ENCODE peak calls at places on chromosomes 6 and 20, in nine cellular contexts. E is GM23338, K is transverse colon, Y is stomach, P is sigmoid colon, I is SK-N-SH, A is GM12878, L is H1, H is prostate gland. C is an unnamed sample.

GRCh38 chr20:16189371-16189770 is 383.9 kb downstream of the KIF16B start:
- DNase-seq in E (no peak), K (no peak), Y (no peak), P (no peak), I (no peak), A (no peak), L (no peak), H (no peak), C (no peak)

GRCh38 chr6:20953019-20953418 is 418.8 kb downstream of the CDKAL1 start:
- DNase-seq in E (peak; percentile 74), K (no peak), Y (no peak), P (no peak), I (peak; percentile 37), A (no peak), L (no peak), H (no peak), C (no peak)

GRCh38 chr6:3939559-3939958 is 90.4 kb downstream of the FAM50B start:
- DNase-seq in E (no peak), K (no peak), Y (no peak), P (no peak), I (peak; percentile 31), A (no peak), L (no peak), H (no peak), C (no peak)

GRCh38 chr20:20073851-20074252 is 21.5 kb downstream of the CFAP61 start:
- DNase-seq in E (no peak), K (no peak), Y (no peak), P (no peak), I (no peak), A (no peak), L (no peak), H (no peak), C (no peak)

GRCh38 chr6:159929819-159930218 is 39.0 kb downstream of the MAS1 start:
- DNase-seq in E (no peak), K (peak; percentile 12), Y (peak; percentile 43), P (no peak), I (no peak), A (peak; percentile 73), L (no peak), H (no peak), C (no peak)

GRCh38 chr6:92132446-92132845 is 1286.9 kb downstream of the EPHA7 start:
- DNase-seq in E (no peak), K (no peak), Y (no peak), P (no peak), I (no peak), A (no peak), L (no peak), H (no peak), C (no peak)

GRCh38 chr6:75834447-75834846 is 85.4 kb downstream of the MYO6 start:
- DNase-seq in E (no peak), K (no peak), Y (no peak), P (no peak), I (no peak), A (no peak), L (no peak), H (no peak), C (no peak)

GRCh38 chr6:99013145-99013544 is 65.4 kb upstream of the FBXL4 start:
- DNase-seq in E (no peak), K (no peak), Y (no peak), P (no peak), I (no peak), A (no peak), L (no peak), H (no peak), C (no peak)

GRCh38 chr6:144710207-144710606 is 425.1 kb downstream of the UTRN start:
- DNase-seq in E (no peak), K (no peak), Y (no peak), P (no peak), I (no peak), A (no peak), L (no peak), H (no peak), C (peak; percentile 25)

GRCh38 chr6:27124252-27124657 is 123.2 kb upstream of the PRSS16 start:
- DNase-seq in E (no peak), K (no peak), Y (no peak), P (no peak), I (no peak), A (no peak), L (no peak), H (no peak), C (no peak)

GRCh38 chr6:27119329-27119728 is 128.2 kb upstream of the PRSS16 start:
- DNase-seq in E (no peak), K (no peak), Y (no peak), P (no peak), I (no peak), A (no peak), L (no peak), H (no peak), C (no peak)

GRCh38 chr6:27119761-27120160 is 127.7 kb upstream of the PRSS16 start:
- DNase-seq in E (no peak), K (no peak), Y (no peak), P (no peak), I (no peak), A (no peak), L (no peak), H (no peak), C (no peak)

GRCh38 chr6:27126046-27126814 is 121.3 kb upstream of the PRSS16 start:
- DNase-seq in E (no peak), K (no peak), Y (no peak), P (no peak), I (no peak), A (no peak), L (no peak), H (no peak), C (no peak)

GRCh38 chr6:27121640-27122039 is 125.9 kb upstream of the PRSS16 start:
- DNase-seq in E (no peak), K (no peak), Y (no peak), P (no peak), I (no peak), A (no peak), L (no peak), H (no peak), C (no peak)
- TF ChIP-seq POLR2AphosphoS5 in E (no peak), K (no peak), Y (no peak), P (no peak), I (no peak), A (no peak), L (no peak), H (no peak), C (no peak)

DNA sequence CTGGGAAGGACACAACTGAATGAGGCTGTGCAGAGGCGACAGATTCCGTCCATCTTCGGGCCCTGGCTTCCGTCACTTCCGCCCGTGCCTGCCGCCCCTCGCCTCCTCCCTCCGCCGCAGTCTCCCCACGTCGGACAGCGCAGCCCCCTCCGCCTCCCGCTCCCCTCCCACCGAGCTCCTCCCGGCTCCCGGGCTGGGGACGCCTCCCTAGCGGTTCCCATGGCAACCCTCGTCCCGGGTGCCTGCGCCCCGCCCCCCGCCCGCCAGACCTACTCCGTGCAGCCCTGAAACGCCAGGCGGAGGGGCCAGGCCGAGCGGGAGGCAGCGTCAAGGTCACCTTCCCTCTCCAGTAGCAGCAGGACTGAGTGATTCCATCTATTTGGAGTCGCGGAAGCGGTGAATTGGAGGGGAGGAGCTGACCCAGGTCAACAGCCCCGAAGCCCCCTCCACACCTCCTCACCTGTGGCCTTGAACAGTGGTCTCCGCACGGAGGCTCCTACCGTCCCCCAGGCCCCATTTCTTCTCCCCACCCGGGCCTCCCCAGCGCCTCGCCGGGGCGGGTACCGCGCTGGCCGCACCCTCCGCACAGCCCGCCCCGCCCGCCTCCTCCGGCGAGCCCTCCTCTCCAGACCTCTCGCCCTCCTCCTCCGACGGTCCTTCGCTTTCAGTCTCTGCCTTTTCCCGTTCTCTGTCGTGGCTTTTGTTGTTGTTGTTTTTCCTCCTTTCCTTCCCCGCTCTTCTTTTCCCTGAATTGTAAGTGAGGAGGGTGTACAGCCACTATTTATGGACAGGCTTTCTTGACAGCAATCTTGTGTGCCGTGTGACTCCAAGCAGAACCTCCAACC is 951 bp downstream of the NRSN2 start:
- DNase-seq in E (peak; percentile 99), K (peak; percentile 90), Y (peak; percentile 85), P (peak; percentile 98), I (peak; percentile 100), A (peak; percentile 64), L (peak; percentile 94), H (peak; percentile 88), C (no peak)
- TF ChIP-seq POLR2AphosphoS5 in E (peak; percentile 60), K (peak; percentile 77), Y (peak; percentile 37), P (peak; percentile 83), I (peak; percentile 77), A (peak; percentile 40), L (peak; percentile 82), H (peak; percentile 72), C (peak; percentile 79)

DNA sequence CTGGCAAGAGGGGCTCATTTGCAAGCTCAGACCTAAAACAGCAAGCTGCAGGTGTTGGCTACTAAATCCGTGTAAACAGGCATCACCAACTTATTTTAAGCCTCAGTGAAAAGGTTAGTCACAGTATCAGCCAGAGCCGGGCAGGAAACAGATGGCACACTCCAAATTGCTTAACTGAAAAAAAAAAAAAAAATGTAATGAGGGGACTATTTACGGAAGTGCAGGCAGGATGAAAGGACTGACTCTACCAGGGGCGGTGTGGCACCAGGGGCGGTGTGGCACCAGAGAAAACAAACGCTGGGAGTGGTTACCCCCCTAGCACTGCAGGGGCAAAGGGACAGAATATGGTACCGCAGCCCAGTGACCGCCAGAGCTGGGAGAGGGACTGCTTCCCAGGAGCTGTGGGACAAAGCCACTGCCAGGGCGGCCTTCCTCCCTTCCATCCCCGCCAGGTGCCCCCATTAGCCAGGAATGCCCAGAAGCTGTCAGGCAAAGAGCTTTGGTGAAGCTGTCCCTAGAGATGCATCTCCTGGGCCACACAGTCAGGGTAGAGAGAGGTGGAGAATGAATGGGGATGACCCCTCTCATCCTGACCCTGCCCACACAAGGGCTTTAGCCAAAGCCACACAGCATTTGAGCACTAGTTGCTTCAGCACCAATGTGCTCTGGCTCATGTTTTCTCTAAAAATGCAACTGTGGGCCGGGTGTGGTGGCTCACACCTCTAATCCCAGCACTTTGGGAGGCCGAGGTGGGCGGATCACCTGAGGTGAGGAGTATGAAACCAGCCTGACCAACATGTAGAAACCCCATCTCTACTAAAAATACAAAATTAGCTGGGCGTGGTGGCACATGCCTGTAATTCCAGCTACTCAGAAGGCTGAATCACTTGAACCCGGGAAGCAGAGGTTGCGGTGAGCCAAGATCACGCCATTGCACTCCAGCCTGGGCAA is 39.6 kb upstream of the GFOD1 start:
- DNase-seq in E (no peak), K (peak; percentile 57), Y (no peak), P (peak; percentile 70), I (peak; percentile 72), A (peak; percentile 69), L (peak; percentile 44), H (no peak), C (no peak)
- TF ChIP-seq POLR2AphosphoS5 in E (no peak), K (no peak), Y (no peak), P (peak; percentile 52), I (no peak), A (no peak), L (no peak), H (no peak), C (no peak)

DNA sequence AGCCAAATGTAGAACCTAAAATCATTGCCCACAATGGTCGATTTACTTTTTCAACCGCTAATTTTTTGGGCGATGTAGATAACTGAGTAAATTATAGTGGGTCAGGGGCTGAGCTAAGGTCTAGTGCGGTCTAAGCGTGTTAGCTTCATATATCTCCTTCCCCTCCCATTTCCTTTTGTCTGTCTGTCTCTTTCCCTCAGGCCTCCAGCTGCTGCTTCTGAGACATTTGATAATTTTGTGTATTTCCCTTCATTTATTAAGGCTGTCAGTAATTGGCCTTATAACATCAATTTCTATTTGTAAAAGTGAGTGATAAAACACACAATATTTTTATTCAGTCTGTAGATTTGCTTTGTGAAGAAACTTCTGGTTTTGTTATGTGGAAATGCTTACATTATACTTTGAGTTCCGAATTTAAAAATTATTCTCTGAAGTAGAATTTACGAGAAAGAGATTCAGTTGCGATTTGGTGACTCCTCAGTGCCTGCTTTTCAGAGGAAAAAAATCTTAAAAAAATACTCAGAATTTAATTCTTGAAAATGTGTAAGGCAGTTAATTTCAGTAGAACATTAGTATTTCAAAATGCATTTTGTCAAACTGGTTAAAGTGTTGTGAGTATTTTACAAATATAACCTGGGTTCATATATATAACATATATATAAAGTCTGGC is 1.4 kb downstream of the TMEM170B start:
- DNase-seq in E (no peak), K (no peak), Y (no peak), P (no peak), I (no peak), A (no peak), L (no peak), H (no peak), C (no peak)
- TF ChIP-seq POLR2AphosphoS5 in E (no peak), K (no peak), Y (no peak), P (no peak), I (no peak), A (no peak), L (no peak), H (no peak), C (no peak)